ENCODE peak calls at places on chromosomes 5 and 9, in four cellular contexts. E is OCI-LY7, Z is NCI-H1417, H is EH. Q is an unnamed sample.

GRCh38 chr5:151469386-151469785 is 22.0 kb downstream of the SLC36A1 start:
- DNase-seq in Z (no peak), H (peak), E (no peak), Q (no peak)

GRCh38 chr5:173234129-173234793 is 745 bp downstream of the NKX2-5 start:
- DNase-seq in H (no peak), Z (peak), E (no peak), Q (no peak)

GRCh38 chr9:93864029-93864428 is 91.1 kb downstream of the BARX1 start:
- DNase-seq in E (no peak), Z (no peak), H (no peak), Q (no peak)

GRCh38 chr9:128702949-128703615 is 779 bp downstream of the PKN3 start:
- DNase-seq in E (no peak), H (peak), Z (no peak), Q (peak)

GRCh38 chr9:129751841-129752801 is 721 bp downstream of the PTGES start:
- DNase-seq in Z (peak), H (no peak), E (no peak), Q (no peak)

GRCh38 chr9:36164361-36164760 is 4.8 kb upstream of the CCIN start:
- DNase-seq in E (no peak), H (no peak), Z (no peak), Q (no peak)

GRCh38 chr5:55546991-55547390 is 12.2 kb upstream of the PLPP1 start:
- DNase-seq in H (no peak), Z (no peak), E (peak), Q (no peak)

GRCh38 chr5:156647034-156647451 is 203.1 kb upstream of the PPP1R2B start:
- DNase-seq in H (peak), E (no peak), Z (no peak), Q (no peak)

GRCh38 chr9:127318651-127319167 is 54.1 kb downstream of the GARNL3 start:
- DNase-seq in H (peak), E (no peak), Z (no peak), Q (no peak)

GRCh38 chr5:115465416-115465815 is 79.2 kb downstream of the FEM1C start:
- DNase-seq in H (peak), Z (no peak), E (no peak), Q (no peak)

GRCh38 chr5:109784687-109785086 is 95.0 kb downstream of the MAN2A1 start:
- DNase-seq in H (peak), E (no peak), Z (no peak), Q (no peak)

GRCh38 chr5:133926960-133927615 is 41.3 kb downstream of the C5orf15 start:
- DNase-seq in E (no peak), H (peak), Z (peak), Q (no peak)

GRCh38 chr9:94054731-94055130 is 29.5 kb upstream of the PTPDC1 start:
- DNase-seq in H (no peak), E (no peak), Z (no peak), Q (no peak)

GRCh38 chr5:179212870-179213269 is 132.4 kb downstream of the ADAMTS2 start:
- DNase-seq in H (peak), E (no peak), Z (no peak), Q (no peak)

GRCh38 chr5:98614341-98614740 is 159.1 kb upstream of the RGMB start:
- DNase-seq in E (no peak), Z (no peak), H (no peak), Q (no peak)

GRCh38 chr5:77008413-77008812 is 21.8 kb upstream of the AGGF1 start:
- DNase-seq in H (no peak), E (no peak), Z (no peak), Q (no peak)

GRCh38 chr5:1537166-1538154 is 13.7 kb upstream of the LPCAT1 start:
- DNase-seq in E (no peak), H (no peak), Z (no peak), Q (no peak)

GRCh38 chr5:90345684-90346083 is 63.9 kb downstream of the CETN3 start:
- DNase-seq in H (no peak), Z (no peak), E (no peak), Q (no peak)

GRCh38 chr5:1551426-1551825 is 27.7 kb upstream of the LPCAT1 start:
- DNase-seq in Z (no peak), E (no peak), H (no peak), Q (no peak)

GRCh38 chr5:153629027-153629426 is 138.6 kb downstream of the GRIA1 start:
- DNase-seq in Z (no peak), H (peak), E (peak), Q (no peak)

GRCh38 chr5:77558266-77558665 is 66.2 kb upstream of the WDR41 start:
- DNase-seq in Z (no peak), H (no peak), E (no peak), Q (no peak)

GRCh38 chr5:157710887-157711286 is 20.3 kb upstream of the THG1L start:
- DNase-seq in Z (no peak), E (no peak), H (peak), Q (no peak)

GRCh38 chr9:79569814-79570448 is 1.8 kb upstream of the TLE4 start:
- DNase-seq in E (peak), Z (peak), H (no peak), Q (no peak)

GRCh38 chr5:179905144-179905526 is 2.6 kb downstream of the TBC1D9B start:
- DNase-seq in E (no peak), H (no peak), Z (no peak), Q (no peak)

GRCh38 chr5:74673011-74673790 is 11.8 kb upstream of the HEXB start:
- DNase-seq in H (peak), Z (no peak), E (peak), Q (peak)

GRCh38 chr9:37676411-37676830 is 25.7 kb downstream of the FRMPD1 start:
- DNase-seq in E (no peak), Z (peak), H (no peak), Q (no peak)

GRCh38 chr9:72428329-72428728 is 63.3 kb upstream of the ZFAND5 start:
- DNase-seq in E (no peak), H (peak), Z (no peak), Q (no peak)

GRCh38 chr9:121835581-121836381 is 184.3 kb downstream of the DAB2IP start:
- DNase-seq in E (no peak), H (peak), Z (no peak), Q (no peak)

GRCh38 chr5:131221888-131222287 is 42.0 kb upstream of the CDC42SE2 start:
- DNase-seq in Z (no peak), E (no peak), H (peak), Q (no peak)

GRCh38 chr9:34085581-34086500 is 37.2 kb upstream of the UBAP2 start:
- DNase-seq in H (no peak), E (no peak), Z (no peak), Q (no peak)

GRCh38 chr9:108168451-108168850 is 678.9 kb upstream of the KLF4 start:
- DNase-seq in H (peak), Z (no peak), E (no peak), Q (no peak)

GRCh38 chr9:110148384-110148783 is 59.6 kb downstream of the C9orf152 start:
- DNase-seq in H (no peak), Z (no peak), E (peak), Q (no peak)

GRCh38 chr9:115739096-115739875 is 414.3 kb upstream of the PAPPA start:
- DNase-seq in H (peak), Z (no peak), E (no peak), Q (no peak)

Q was measured in erythroblast.